ENCODE peak calls at places on chromosomes 13 and 19, in seven cellular contexts. Z is pancreas; V is lung; A is IMR-90; H is lower lobe of right lung; J is HL-60; G is CD8-positive, alpha-beta memory T cell. X is an unnamed sample.

GRCh38 chr19:609001-609340 is 19.3 kb downstream of the HCN2 start:
- DNase-seq in Z (no peak), V (no peak), A (no peak), H (peak; percentile 81), J (peak; percentile 75), G (no peak), X (peak; percentile 56)

GRCh38 chr19:18961767-18962423 is 20.9 kb upstream of the HOMER3 start:
- DNase-seq in Z (no peak), V (no peak), A (no peak), H (no peak), J (no peak), G (no peak), X (no peak)

GRCh38 chr19:17076539-17076919 is 952 bp downstream of the MYO9B start:
- DNase-seq in Z (no peak), V (no peak), A (no peak), H (no peak), J (no peak), G (peak; percentile 12), X (no peak)

GRCh38 chr19:37007587-37008220 is 70.5 kb upstream of the ZNF420 start:
- DNase-seq in Z (peak; percentile 79), V (peak; percentile 41), A (no peak), H (peak; percentile 60), J (peak; percentile 55), G (peak; percentile 10), X (peak; percentile 72)

GRCh38 chr19:18167975-18168645 is 5.5 kb upstream of the IFI30 start:
- DNase-seq in Z (no peak), V (no peak), A (peak; percentile 16), H (peak; percentile 66), J (peak; percentile 63), G (peak; percentile 37), X (peak; percentile 39)

GRCh38 chr19:9848761-9849160 is 13.6 kb downstream of the PIN1 start:
- DNase-seq in Z (no peak), V (no peak), A (no peak), H (no peak), J (no peak), G (no peak), X (no peak)

GRCh38 chr13:56861472-56861871 is 279.2 kb upstream of the PRR20A start:
- DNase-seq in Z (no peak), V (no peak), A (no peak), H (no peak), J (no peak), G (no peak), X (no peak)

GRCh38 chr19:45782820-45783785 is 813 bp upstream of the DMPK start:
- DNase-seq in Z (no peak), V (no peak), A (peak; percentile 71), H (no peak), J (no peak), G (no peak), X (peak; percentile 86)

GRCh38 chr19:51566489-51567100 is 4.5 kb upstream of the ZNF175 start:
- DNase-seq in Z (no peak), V (no peak), A (no peak), H (no peak), J (no peak), G (no peak), X (no peak)

GRCh38 chr13:98143601-98144500 is 957 bp downstream of the FARP1 start:
- DNase-seq in Z (peak; percentile 76), V (no peak), A (peak; percentile 44), H (peak; percentile 56), J (no peak), G (no peak), X (peak; percentile 69)

GRCh38 chr19:1668339-1669123 is 16.1 kb upstream of the TCF3 start:
- DNase-seq in Z (peak; percentile 50), V (no peak), A (no peak), H (peak; percentile 35), J (no peak), G (no peak), X (no peak)

GRCh38 chr13:86765462-86765861 is 905.7 kb upstream of the SLITRK5 start:
- DNase-seq in Z (no peak), V (no peak), A (no peak), H (no peak), J (no peak), G (no peak), X (no peak)

GRCh38 chr13:27349458-27349857 is 75.0 kb upstream of the GTF3A start:
- DNase-seq in Z (no peak), V (no peak), A (peak; percentile 90), H (no peak), J (no peak), G (no peak), X (peak; percentile 49)

GRCh38 chr19:46218160-46218559 is 11.4 kb upstream of the IGFL1 start:
- DNase-seq in Z (no peak), V (no peak), A (peak; percentile 6), H (no peak), J (no peak), G (no peak), X (peak; percentile 35)

GRCh38 chr19:28039677-28040381 is 1173.1 kb downstream of the UQCRFS1 start:
- DNase-seq in Z (no peak), V (no peak), A (no peak), H (no peak), J (no peak), G (no peak), X (no peak)

GRCh38 chr13:110499621-110500281 is 61.8 kb downstream of the RAB20 start:
- DNase-seq in Z (no peak), V (no peak), A (peak; percentile 50), H (no peak), J (no peak), G (no peak), X (peak; percentile 73)

GRCh38 chr13:24033527-24034302 is 126.8 kb upstream of the SPATA13 start:
- DNase-seq in Z (no peak), V (peak; percentile 26), A (peak; percentile 92), H (no peak), J (no peak), G (no peak), X (peak; percentile 81)

GRCh38 chr13:23621316-23621645 is 51.1 kb downstream of the TNFRSF19 start:
- DNase-seq in Z (no peak), V (no peak), A (peak; percentile 96), H (no peak), J (no peak), G (no peak), X (peak; percentile 78)

GRCh38 chr19:18233224-18233825 is 7.1 kb upstream of the PDE4C start:
- DNase-seq in Z (peak; percentile 79), V (no peak), A (peak; percentile 39), H (peak; percentile 71), J (peak; percentile 25), G (peak; percentile 35), X (peak; percentile 57)

GRCh38 chr19:54160182-54160811 is 776 bp upstream of the LENG1 start:
- DNase-seq in Z (no peak), V (no peak), A (peak; percentile 57), H (no peak), J (no peak), G (no peak), X (peak; percentile 55)

GRCh38 chr19:54159352-54160181 is at the start of gene LENG1:
- DNase-seq in Z (peak; percentile 89), V (peak; percentile 100), A (peak; percentile 100), H (peak; percentile 100), J (peak; percentile 100), G (peak; percentile 99), X (peak; percentile 100)

GRCh38 chr19:54162241-54162805 is 2.8 kb upstream of the LENG1 start:
- DNase-seq in Z (peak; percentile 88), V (peak; percentile 84), A (peak; percentile 44), H (peak; percentile 93), J (peak; percentile 95), G (peak; percentile 68), X (peak; percentile 80)

GRCh38 chr19:54162884-54163283 is 3.4 kb upstream of the LENG1 start:
- DNase-seq in Z (no peak), V (no peak), A (no peak), H (no peak), J (no peak), G (no peak), X (no peak)

GRCh38 chr19:54160948-54161347 is 1.4 kb upstream of the LENG1 start:
- DNase-seq in Z (no peak), V (no peak), A (no peak), H (no peak), J (no peak), G (no peak), X (no peak)
- H3K4me3 ChIP-seq in Z (no peak overlapping the region), V (no peak overlapping the region), A (no peak overlapping the region), H (peak overlapping the region; percentile 79), J (peak overlapping the region; percentile 52), G (no peak overlapping the region), X (peak overlapping the region; percentile 71)

GRCh38 chr13:99376924-99377323 is 69.7 kb upstream of the GPR183 start:
- DNase-seq in Z (no peak), V (peak; percentile 6), A (no peak), H (no peak), J (no peak), G (no peak), X (no peak)
- H3K4me3 ChIP-seq in Z (no peak overlapping the region), V (no peak overlapping the region), A (no peak overlapping the region), H (no peak overlapping the region), J (no peak overlapping the region), G (no peak overlapping the region), X (no peak overlapping the region)

DNA sequence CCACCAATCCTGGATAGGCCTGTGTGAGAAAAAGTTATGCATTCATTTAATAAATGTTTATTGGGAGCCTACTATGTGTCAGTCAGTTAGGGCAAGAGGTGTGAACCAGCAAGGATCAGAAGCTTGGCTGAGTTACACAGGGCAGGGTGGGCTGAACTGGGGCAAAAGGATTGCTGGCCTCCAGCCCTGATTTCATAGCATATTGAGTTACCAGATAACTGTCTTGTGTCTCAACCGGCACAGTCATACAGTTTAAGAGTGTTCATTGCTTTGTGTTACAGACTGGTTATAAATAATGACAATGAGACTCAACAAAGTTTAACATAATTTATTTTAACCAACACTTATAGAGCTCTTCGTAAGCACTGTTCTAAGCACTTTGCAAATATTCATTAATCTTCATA is 253.8 kb downstream of the DLEU7 start:
- DNase-seq in Z (no peak), V (no peak), A (peak; percentile 85), H (no peak), J (no peak), G (no peak), X (peak; percentile 86)
- H3K4me3 ChIP-seq in Z (no peak overlapping the region), V (no peak overlapping the region), A (no peak overlapping the region), H (no peak overlapping the region), J (no peak overlapping the region), G (no peak overlapping the region), X (no peak overlapping the region)

DNA sequence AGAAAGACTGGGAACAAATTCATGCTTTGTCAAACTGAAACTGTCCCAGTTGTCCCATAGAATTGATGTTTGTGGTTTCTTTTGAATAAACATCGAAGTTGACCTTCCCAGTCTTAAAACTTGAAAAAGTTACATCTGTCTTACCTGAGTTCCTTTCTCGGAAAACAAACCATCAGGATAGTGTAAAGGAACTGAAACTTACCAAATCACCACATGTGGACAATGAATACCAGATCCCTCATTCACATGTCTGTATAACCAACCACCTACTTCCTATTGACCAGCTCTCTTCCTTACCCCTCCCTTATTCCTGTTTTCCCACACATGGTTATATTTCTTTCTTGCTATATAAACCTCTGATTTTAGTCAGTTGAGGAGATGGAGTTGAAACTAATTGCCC is 791.7 kb upstream of the PCDH20 start:
- DNase-seq in Z (no peak), V (no peak), A (no peak), H (no peak), J (no peak), G (no peak), X (no peak)
- H3K4me3 ChIP-seq in Z (no peak overlapping the region), V (no peak overlapping the region), A (no peak overlapping the region), H (no peak overlapping the region), J (no peak overlapping the region), G (no peak overlapping the region), X (no peak overlapping the region)

GRCh38 chr19:53962887-53963435 is at the start of gene CACNG8:
- DNase-seq in Z (no peak), V (no peak), A (no peak), H (no peak), J (no peak), G (no peak), X (no peak)
- H3K4me3 ChIP-seq in Z (no peak within 1 kb of the TSS), V (no peak within 1 kb of the TSS), A (no peak within 1 kb of the TSS), H (no peak within 1 kb of the TSS), J (no peak within 1 kb of the TSS), G (no peak within 1 kb of the TSS), X (peak within 1 kb of the TSS; percentile 21)

X was measured in fibroblast of villous mesenchyme.